ENCODE peak calls at places on chromosomes 2 and 18, in four cellular contexts. U, K, S and F are unnamed samples. For H3K36me3, the result is how much of the 10 kb centered on the place peaks cover.

GRCh38 chr18:69961718-69962117 is 14.0 kb upstream of the CD226 start:
- DNase-seq in K (no peak), U (peak), S (no peak), F (no peak)

GRCh38 chr2:200179201-200179600 is 127.3 kb upstream of the SPATS2L start:
- DNase-seq in S (no peak), K (no peak), U (no peak), F (no peak)

GRCh38 chr2:239548491-239548890 is 147.7 kb upstream of the HDAC4 start:
- DNase-seq in K (no peak), U (no peak), S (no peak), F (no peak)

GRCh38 chr18:50429207-50429948 is 54.5 kb downstream of the SKA1 start:
- DNase-seq in U (peak), K (peak), S (no peak), F (peak)

GRCh38 chr2:119489232-119489952 is 34.9 kb downstream of the SCTR start:
- DNase-seq in U (no peak), K (no peak), S (no peak), F (no peak)

GRCh38 chr18:58754544-58755068 is 83.3 kb downstream of the MALT1 start:
- DNase-seq in K (no peak), S (no peak), U (no peak), F (no peak)

GRCh38 chr2:20001361-20001863 is 11.1 kb downstream of the MATN3 start:
- DNase-seq in U (no peak), S (no peak), K (no peak), F (no peak)

GRCh38 chr2:238912916-238913875 is 65.3 kb downstream of the TWIST2 start:
- DNase-seq in S (no peak), U (no peak), K (no peak), F (no peak)

DNA sequence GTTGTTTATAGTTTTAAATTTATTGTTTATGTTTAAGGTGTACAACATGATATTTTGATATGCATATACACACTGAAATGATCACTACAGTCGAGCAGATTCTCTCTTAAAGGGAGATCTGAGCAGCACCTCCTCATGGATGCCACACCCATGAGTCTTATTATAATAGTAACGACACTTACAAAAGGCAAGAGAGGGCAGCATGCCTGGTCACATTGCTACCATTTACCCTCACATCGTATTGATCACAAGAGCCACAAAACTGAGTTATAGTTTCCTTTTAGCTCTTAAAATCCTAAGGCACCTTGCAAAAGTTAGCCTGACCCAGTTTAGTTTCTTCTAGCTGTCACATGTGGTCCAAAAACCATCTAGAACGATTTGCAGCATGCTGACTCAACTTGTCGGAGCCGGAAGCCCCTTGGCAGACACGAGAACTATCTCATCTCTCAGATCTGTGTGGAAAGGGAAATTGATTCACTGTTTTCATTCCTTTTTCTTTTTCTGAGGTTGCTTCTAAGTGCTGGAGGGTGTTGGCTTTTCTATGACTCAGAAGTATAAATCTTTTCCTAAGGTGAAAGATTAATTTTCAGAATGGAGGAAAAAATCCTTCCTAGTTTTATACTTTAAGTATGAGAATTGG is 85.3 kb downstream of the CDC42EP3 start:
- DNase-seq in S (peak), K (no peak), U (no peak), F (no peak)
- TF ChIP-seq POLR2AphosphoS5 in S (no peak), K (no peak), U (no peak), F (no peak)

DNA sequence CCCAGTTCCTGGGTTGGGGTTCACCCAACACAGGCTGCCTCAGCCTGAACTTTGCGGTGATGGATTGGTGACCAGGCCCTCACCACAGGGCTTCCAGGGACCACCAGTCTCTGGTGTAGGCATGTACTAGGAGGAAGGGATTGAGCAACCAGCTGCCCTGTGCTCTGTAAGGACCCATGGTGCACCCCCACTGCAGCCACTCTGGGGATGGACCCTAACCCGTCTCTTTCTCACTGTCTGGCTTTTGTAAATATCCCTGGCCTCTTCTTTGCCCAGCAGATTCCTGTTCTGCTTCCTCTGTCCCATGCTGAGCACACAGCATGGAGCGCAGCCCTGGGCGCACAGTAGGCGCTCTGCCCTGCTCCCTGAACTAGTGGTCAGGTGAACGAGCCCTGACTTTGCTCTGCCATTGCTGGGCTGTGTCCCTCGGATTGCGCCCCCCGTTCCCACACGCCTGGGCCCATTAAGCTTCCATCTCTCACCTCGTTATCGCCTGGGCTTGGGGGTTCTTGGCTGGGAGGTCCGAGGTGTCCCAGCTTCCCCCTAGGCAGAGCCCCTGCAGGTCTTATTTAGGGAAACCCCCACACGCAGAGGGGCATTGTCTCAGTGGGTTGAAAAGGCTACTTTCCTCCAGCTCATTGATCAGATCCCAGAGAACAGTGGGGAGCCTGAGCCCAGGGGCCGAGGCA is 162.1 kb downstream of the MYCN start:
- DNase-seq in U (no peak), K (no peak), S (no peak), F (no peak)
- TF ChIP-seq CREB1 in U (no peak), K (no peak), S (no peak), F (no peak)

DNA sequence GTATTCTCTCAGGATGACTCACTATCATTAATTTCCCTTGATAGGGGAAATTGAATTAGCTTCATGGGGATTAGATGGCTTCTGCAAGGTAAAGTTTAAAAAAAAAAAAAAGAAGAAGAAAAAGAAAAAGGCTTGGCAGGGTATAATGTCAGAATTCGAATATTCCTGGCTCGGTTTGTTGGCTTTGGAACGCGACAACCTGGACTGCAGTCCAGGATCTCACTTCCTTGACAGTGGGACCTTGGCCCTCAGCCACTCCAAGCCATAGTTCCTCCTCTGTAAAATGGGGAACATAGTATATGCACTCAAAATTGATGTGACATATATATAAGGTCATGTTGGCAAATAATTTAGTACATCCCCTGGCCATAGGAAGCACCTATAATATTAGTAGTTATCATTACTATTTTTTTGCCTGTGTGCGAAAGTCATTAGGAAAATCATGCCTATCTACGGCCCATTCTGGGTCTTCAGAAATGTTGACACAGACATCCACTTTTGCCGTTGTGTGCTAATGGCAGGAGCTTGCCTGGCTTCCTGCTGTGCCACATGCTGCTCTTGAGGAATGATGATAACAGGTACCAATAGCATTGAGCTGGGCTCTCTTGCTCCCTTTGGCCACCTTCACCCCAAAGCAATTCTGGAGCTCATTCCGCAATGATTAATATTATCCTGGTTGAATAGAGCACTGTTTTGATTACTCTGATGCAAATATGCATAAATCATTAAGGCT is 97.9 kb downstream of the MTCL1 start:
- DNase-seq in K (no peak), S (no peak), U (no peak), F (no peak)
- H3K36me3 ChIP-seq in K (under half), S (under half), U (under half), F (under half)

GRCh38 chr2:73215254-73215653 is 1.2 kb downstream of the SMYD5 start:
- DNase-seq in K (no peak), S (no peak), U (no peak), F (no peak)

GRCh38 chr2:73217160-73217559 is 3.1 kb downstream of the SMYD5 start:
- DNase-seq in S (no peak), K (no peak), U (no peak), F (no peak)

GRCh38 chr2:73212098-73212447 is 2.0 kb upstream of the SMYD5 start:
- DNase-seq in S (no peak), U (no peak), K (no peak), F (no peak)

GRCh38 chr2:73212448-73213176 is 1.4 kb upstream of the SMYD5 start:
- DNase-seq in U (peak), S (no peak), K (peak), F (peak)

DNA sequence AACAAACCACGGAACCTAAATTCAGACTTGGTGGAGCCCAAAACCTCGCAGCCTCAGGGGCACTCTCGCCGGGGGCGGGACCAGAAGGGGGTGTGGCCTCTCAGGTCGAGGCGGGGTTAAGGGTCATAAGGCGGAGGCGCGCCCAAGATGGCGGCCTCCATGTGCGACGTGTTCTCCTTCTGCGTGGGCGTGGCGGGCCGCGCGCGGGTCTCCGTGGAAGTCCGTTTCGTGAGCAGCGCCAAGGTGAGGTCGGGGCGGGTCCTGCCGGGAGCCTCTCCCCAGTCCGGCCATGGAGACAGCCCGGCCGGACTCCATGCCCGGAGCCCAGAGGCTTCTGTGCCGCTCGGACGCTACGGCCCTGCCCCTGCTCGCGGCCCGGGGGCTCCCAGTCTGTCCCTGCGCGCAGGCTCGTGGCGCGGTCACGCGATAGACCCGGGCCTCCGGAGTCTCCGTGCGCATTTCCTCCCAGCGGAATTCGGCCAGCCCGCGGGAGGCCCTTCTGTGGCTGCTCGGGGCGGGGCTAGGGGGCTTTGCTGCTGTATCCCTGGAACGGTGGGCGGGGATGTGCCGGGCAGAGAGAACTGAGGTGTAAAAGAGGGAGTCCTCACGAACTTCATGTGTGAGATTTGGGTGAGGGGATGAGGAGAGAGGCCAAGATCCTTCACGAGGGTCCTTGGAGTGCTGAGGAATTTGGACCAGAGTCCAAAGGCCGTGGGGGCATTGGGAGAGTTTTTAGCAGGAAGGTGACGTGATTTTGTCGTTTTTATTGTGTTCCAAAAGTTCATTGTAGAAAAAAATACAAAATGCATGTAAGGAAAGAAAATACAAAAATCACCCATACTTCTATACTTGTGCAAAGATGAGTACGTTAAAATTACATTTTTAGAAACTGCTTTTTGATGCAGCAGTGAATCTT is at the start of gene SMYD5:
- DNase-seq in U (peak), K (peak), S (peak), F (peak)
- TF ChIP-seq POLR2AphosphoS5 in U (peak), K (peak), S (peak), F (peak)

GRCh38 chr2:11499081-11499743 is 33.3 kb upstream of the E2F6 start:
- DNase-seq in K (peak), S (no peak), U (no peak), F (no peak)
- TF ChIP-seq CREB1 in K (no peak), S (no peak), U (no peak), F (no peak)

GRCh38 chr18:76886112-76886511 is 63.8 kb downstream of the ZNF236 start:
- DNase-seq in K (no peak), S (no peak), U (no peak), F (no peak)

GRCh38 chr18:76885011-76885410 is 62.7 kb downstream of the ZNF236 start:
- DNase-seq in S (no peak), K (no peak), U (no peak), F (no peak)

GRCh38 chr18:76880026-76880425 is 57.7 kb downstream of the ZNF236 start:
- DNase-seq in U (no peak), S (no peak), K (no peak), F (no peak)

GRCh38 chr18:76878426-76878825 is 56.1 kb downstream of the ZNF236 start:
- DNase-seq in U (no peak), S (no peak), K (no peak), F (no peak)

GRCh38 chr18:76882186-76882585 is 59.8 kb downstream of the ZNF236 start:
- DNase-seq in S (no peak), K (no peak), U (no peak), F (no peak)
- H3K36me3 ChIP-seq in S (under half), K (under half), U (under half), F (under half)

GRCh38 chr2:240817496-240818292 is 2.3 kb downstream of the KIF1A start:
- DNase-seq in S (no peak), U (no peak), K (no peak), F (no peak)
- TF ChIP-seq POLR2AphosphoS5 in S (no peak), U (no peak), K (no peak), F (no peak)

GRCh38 chr2:215772003-215772402 is 241.3 kb downstream of the MREG start:
- DNase-seq in K (peak), S (no peak), U (no peak), F (peak)

GRCh38 chr2:215770668-215771067 is 242.7 kb downstream of the MREG start:
- DNase-seq in U (no peak), S (no peak), K (no peak), F (no peak)

GRCh38 chr2:215772634-215773563 is 240.5 kb downstream of the MREG start:
- DNase-seq in S (no peak), K (no peak), U (no peak), F (no peak)

GRCh38 chr2:215769246-215769645 is 244.1 kb downstream of the MREG start:
- DNase-seq in K (no peak), U (no peak), S (no peak), F (no peak)

GRCh38 chr2:215771241-215771640 is 242.1 kb downstream of the MREG start:
- DNase-seq in K (no peak), S (no peak), U (no peak), F (no peak)
- TF ChIP-seq CREB1 in K (no peak), S (no peak), U (no peak), F (no peak)